ENCODE peak calls at places on chromosome 6, in ten cellular contexts. T is ascending aorta, O is A549, Z is upper lobe of right lung, L is dorsolateral prefrontal cortex, K is pancreas, B is lower lobe of right lung, I is right lobe of liver, D is H9, F is ovary. H is an unnamed sample.

GRCh38 chr6:75233097-75233615 is 10.4 kb downstream of the COX7A2 start:
- DNase-seq in B (no peak), K (no peak), F (no peak), I (no peak), T (no peak), L (no peak), Z (no peak), D (no peak), O (no peak), H (no peak)

GRCh38 chr6:158752613-158753012 is 66.6 kb downstream of the EZR start:
- DNase-seq in O (no peak), F (no peak), T (no peak), B (no peak), L (peak; percentile 81), Z (no peak), K (peak; percentile 52), I (no peak), D (no peak), H (peak; percentile 81)

GRCh38 chr6:84007871-84008270 is 25.7 kb upstream of the MRAP2 start:
- DNase-seq in I (no peak), K (no peak), B (no peak), O (no peak), T (no peak), D (no peak), L (no peak), Z (no peak), F (no peak), H (no peak)

GRCh38 chr6:81865712-81866111 is 113.2 kb upstream of the TENT5A start:
- DNase-seq in I (no peak), F (no peak), K (no peak), L (no peak), Z (no peak), D (no peak), B (no peak), O (no peak), T (no peak), H (no peak)

GRCh38 chr6:38504996-38505395 is 134.7 kb downstream of the BTBD9 start:
- DNase-seq in K (no peak), B (no peak), O (no peak), F (no peak), D (no peak), T (no peak), L (no peak), I (no peak), Z (no peak), H (no peak)

GRCh38 chr6:36830577-36830976 is 8.7 kb downstream of the CPNE5 start:
- DNase-seq in Z (no peak), D (no peak), L (no peak), F (no peak), T (no peak), O (no peak), B (no peak), I (no peak), K (no peak), H (no peak)

GRCh38 chr6:73144516-73144915 is 80.8 kb downstream of the KHDC1L start:
- DNase-seq in O (no peak), Z (no peak), B (no peak), L (no peak), I (no peak), F (no peak), D (no peak), K (no peak), T (no peak), H (no peak)

GRCh38 chr6:144334150-144334708 is 49.1 kb downstream of the UTRN start:
- DNase-seq in K (no peak), I (peak; percentile 30), L (no peak), D (no peak), T (no peak), F (no peak), B (peak; percentile 57), O (no peak), Z (peak; percentile 69), H (no peak)

GRCh38 chr6:5099537-5099936 is 14.4 kb downstream of the PPP1R3G start:
- DNase-seq in D (no peak), O (no peak), T (no peak), K (no peak), L (no peak), F (no peak), B (no peak), Z (no peak), I (no peak), H (no peak)

GRCh38 chr6:2971420-2972218 is at the start of gene SERPINB6:
- DNase-seq in I (peak; percentile 86), K (peak; percentile 74), T (peak; percentile 90), D (no peak), B (peak; percentile 89), F (peak; percentile 92), L (peak; percentile 69), O (peak; percentile 53), Z (peak; percentile 91), H (peak; percentile 76)

GRCh38 chr6:90537027-90537426 is 49.8 kb downstream of the MAP3K7 start:
- DNase-seq in O (no peak), T (no peak), K (no peak), L (no peak), Z (no peak), D (no peak), B (no peak), I (no peak), F (no peak), H (no peak)

GRCh38 chr6:168264593-168265335 is 54.8 kb downstream of the DACT2 start:
- DNase-seq in Z (peak; percentile 55), I (peak; percentile 65), F (peak; percentile 57), O (no peak), B (no peak), T (no peak), L (no peak), D (no peak), K (no peak), H (no peak)

GRCh38 chr6:21769973-21770372 is 176.4 kb downstream of the SOX4 start:
- DNase-seq in D (no peak), T (no peak), O (peak; percentile 42), I (no peak), Z (no peak), F (no peak), L (no peak), B (no peak), K (no peak), H (no peak)

GRCh38 chr6:111775145-111775936 is 97.9 kb downstream of the FYN start:
- DNase-seq in D (no peak), K (no peak), O (no peak), T (no peak), I (no peak), B (no peak), Z (no peak), L (no peak), F (no peak), H (no peak)

GRCh38 chr6:18185624-18186023 is 30.4 kb downstream of the KDM1B start:
- DNase-seq in F (no peak), O (no peak), I (no peak), B (no peak), Z (no peak), K (no peak), L (no peak), D (no peak), T (no peak), H (no peak)

GRCh38 chr6:25971187-25971811 is 8.7 kb downstream of the TRIM38 start:
- DNase-seq in F (no peak), K (no peak), T (peak; percentile 81), D (no peak), L (no peak), Z (no peak), O (peak; percentile 61), B (no peak), I (no peak), H (no peak)
- H3K27ac ChIP-seq in F (no peak overlapping the region), K (no peak overlapping the region), T (peak overlapping the region; percentile 77), D (no peak overlapping the region), L (no peak overlapping the region), Z (no peak overlapping the region), O (peak overlapping the region; percentile 82), B (peak overlapping the region; percentile 22), I (peak overlapping the region; percentile 33), H (no peak overlapping the region)

DNA sequence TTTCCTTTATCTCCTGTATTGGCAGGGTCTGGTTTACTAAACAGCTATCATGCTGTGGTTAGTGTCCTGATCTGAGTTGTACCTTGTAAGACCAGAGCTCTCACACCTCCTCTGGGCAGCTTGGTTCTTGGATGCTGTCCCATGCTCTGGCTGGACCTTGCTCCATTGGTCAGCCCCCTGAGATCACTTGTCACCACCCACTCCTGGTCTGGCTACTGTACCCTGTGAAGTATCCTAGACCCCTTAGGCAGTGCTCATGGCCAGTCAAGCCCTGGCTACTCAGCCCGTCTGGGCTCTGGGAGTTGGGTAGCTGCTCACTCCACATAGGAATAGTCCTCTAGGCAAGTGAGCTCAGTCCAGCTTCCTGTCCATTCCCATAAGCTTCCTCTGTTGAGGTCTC is 31.1 kb downstream of the ADGRF4 start:
- DNase-seq in D (no peak), L (no peak), O (no peak), I (no peak), K (no peak), B (no peak), T (no peak), Z (no peak), F (no peak), H (no peak)
- H3K27ac ChIP-seq in D (no peak overlapping the region), L (no peak overlapping the region), O (peak overlapping the region; percentile 25), I (no peak overlapping the region), K (no peak overlapping the region), B (no peak overlapping the region), T (no peak overlapping the region), Z (no peak overlapping the region), F (no peak overlapping the region), H (no peak overlapping the region)

DNA sequence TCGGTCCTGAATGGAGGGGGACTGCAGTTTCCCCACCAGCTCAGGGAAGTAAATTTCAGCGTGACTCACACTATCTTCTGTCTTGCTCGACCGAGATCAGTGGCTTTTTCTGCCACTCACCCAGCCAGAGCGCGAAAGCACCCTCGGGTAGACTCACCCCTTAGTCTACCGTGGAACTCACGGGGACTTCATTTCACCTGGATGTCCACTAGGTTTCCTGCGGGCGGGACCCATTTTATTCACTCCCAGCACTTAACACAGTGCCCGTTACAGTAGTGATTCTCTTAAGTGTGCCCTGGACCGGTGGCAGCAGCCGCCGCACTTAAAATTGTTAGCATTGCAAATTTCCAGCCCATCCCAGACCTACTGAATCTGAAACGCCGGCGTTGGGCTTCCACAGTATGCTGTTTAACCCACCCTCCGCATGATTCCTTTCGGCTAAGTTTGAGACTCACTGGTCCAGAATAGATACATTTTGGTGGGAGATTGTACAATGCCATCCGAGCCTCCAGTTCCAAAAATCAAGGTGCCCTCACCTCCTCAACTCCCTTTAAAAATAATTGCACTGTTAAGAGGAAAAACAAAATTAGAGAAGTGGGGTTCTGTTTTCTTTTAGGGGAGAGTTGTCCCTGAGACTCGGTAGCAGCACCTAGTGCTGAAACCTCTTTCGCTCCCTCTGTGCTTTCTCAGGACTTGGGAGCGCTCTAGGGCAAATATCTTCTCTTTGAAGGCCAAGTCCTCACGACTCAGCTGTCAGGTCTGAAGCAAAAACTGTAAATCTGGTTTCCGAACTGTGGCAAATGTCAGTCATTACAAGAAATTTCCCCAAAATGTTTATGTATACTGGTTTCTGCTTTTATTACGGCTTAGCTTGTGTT is 1.0 kb downstream of the SMPDL3A start:
- DNase-seq in T (peak; percentile 63), I (no peak), F (peak; percentile 31), D (peak; percentile 51), K (no peak), O (no peak), B (no peak), Z (peak; percentile 64), L (peak; percentile 26), H (peak; percentile 55)
- H3K27ac ChIP-seq in T (peak overlapping the region; percentile 92), I (peak overlapping the region; percentile 99), F (peak overlapping the region; percentile 97), D (peak overlapping the region; percentile 21), K (peak overlapping the region; percentile 99), O (peak overlapping the region; percentile 95), B (peak overlapping the region; percentile 93), Z (peak overlapping the region; percentile 92), L (peak overlapping the region; percentile 95), H (peak overlapping the region; percentile 92)

DNA sequence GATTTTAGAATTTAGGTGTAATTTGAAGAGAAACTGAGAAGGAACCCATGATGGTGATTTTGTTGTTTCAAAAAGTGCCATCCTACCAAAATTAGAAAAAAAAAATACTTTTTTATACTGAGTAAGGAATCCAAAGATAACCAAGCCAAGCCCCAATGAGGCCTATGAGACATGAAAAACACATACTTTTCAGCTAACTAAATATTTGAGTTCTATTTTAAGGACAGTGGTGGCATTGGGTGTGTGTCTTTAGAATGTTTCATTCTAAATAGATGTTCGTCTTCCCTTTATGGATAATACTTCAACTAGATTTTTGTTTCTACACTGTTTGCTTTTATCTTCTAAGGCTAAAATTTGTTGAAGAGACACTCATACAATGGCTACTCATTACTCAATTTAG is 9.6 kb downstream of the CD24 start:
- DNase-seq in D (no peak), B (no peak), O (no peak), L (no peak), T (no peak), K (no peak), I (no peak), Z (no peak), F (no peak), H (no peak)
- H3K27ac ChIP-seq in D (no peak overlapping the region), B (no peak overlapping the region), O (no peak overlapping the region), L (no peak overlapping the region), T (no peak overlapping the region), K (no peak overlapping the region), I (no peak overlapping the region), Z (no peak overlapping the region), F (no peak overlapping the region), H (no peak overlapping the region)